ENCODE peak calls at places on chromosomes 7 and 10, in nine cellular contexts. B, F, E, S, M, D, C, K and T are unnamed samples.

GRCh38 chr10:117578490-117578889 is 35.9 kb downstream of the EMX2 start:
- DNase-seq in B (no peak), F (no peak), E (no peak), S (no peak), M (no peak), D (no peak), C (no peak), K (no peak), T (no peak)

GRCh38 chr7:116177009-116177408 is 33.3 kb upstream of the TES start:
- DNase-seq in B (no peak), F (no peak), E (no peak), S (no peak), M (no peak), D (no peak), C (no peak), K (peak; percentile 31), T (no peak)

GRCh38 chr10:8044908-8045727 is 9.4 kb upstream of the GATA3 start:
- DNase-seq in B (peak; percentile 29), F (peak; percentile 42), E (peak; percentile 78), S (peak; percentile 60), M (no peak), D (no peak), C (no peak), K (no peak), T (no peak)

GRCh38 chr7:115721293-115721920 is 309.2 kb downstream of the TFEC start:
- DNase-seq in B (peak; percentile 93), F (peak; percentile 63), E (no peak), S (no peak), M (no peak), D (no peak), C (no peak), K (no peak), T (no peak)

GRCh38 chr7:108875139-108875538 is 305.5 kb downstream of the DNAJB9 start:
- DNase-seq in B (no peak), F (no peak), E (no peak), S (no peak), M (no peak), D (no peak), C (no peak), K (no peak), T (no peak)

GRCh38 chr7:116772423-116772852 is 89.9 kb upstream of the CAPZA2 start:
- DNase-seq in B (peak; percentile 70), F (no peak), E (peak; percentile 29), S (no peak), M (no peak), D (no peak), C (peak; percentile 13), K (peak; percentile 77), T (no peak)

GRCh38 chr10:90813592-90814365 is 44.1 kb downstream of the HTR7 start:
- DNase-seq in B (peak; percentile 2), F (no peak), E (no peak), S (no peak), M (no peak), D (no peak), C (no peak), K (peak; percentile 15), T (no peak)

GRCh38 chr10:69451784-69452251 is 553 bp downstream of the TSPAN15 start:
- DNase-seq in B (peak; percentile 56), F (peak; percentile 72), E (no peak), S (no peak), M (no peak), D (no peak), C (no peak), K (no peak), T (no peak)

GRCh38 chr10:22310928-22311327 is 5.3 kb upstream of the COMMD3 start:
- DNase-seq in B (no peak), F (no peak), E (no peak), S (no peak), M (no peak), D (no peak), C (no peak), K (no peak), T (no peak)

GRCh38 chr10:110609592-110609991 is 34.5 kb upstream of the RBM20 start:
- DNase-seq in B (peak; percentile 66), F (peak; percentile 77), E (no peak), S (no peak), M (peak; percentile 49), D (no peak), C (no peak), K (peak; percentile 8), T (no peak)

GRCh38 chr10:126504051-126504760 is 115.9 kb upstream of the ADAM12 start:
- DNase-seq in B (peak; percentile 68), F (peak; percentile 67), E (peak; percentile 24), S (peak; percentile 61), M (no peak), D (no peak), C (no peak), K (peak; percentile 59), T (peak; percentile 39)

GRCh38 chr10:76874151-76874550 is 763.5 kb downstream of the KCNMA1 start:
- DNase-seq in B (no peak), F (no peak), E (no peak), S (no peak), M (no peak), D (no peak), C (no peak), K (peak; percentile 25), T (no peak)

GRCh38 chr7:130793855-130794618 is 60.0 kb upstream of the KLF14 start:
- DNase-seq in B (no peak), F (peak; percentile 32), E (no peak), S (no peak), M (no peak), D (no peak), C (peak; percentile 1), K (peak; percentile 73), T (no peak)

GRCh38 chr10:63605568-63605967 is 84.4 kb downstream of the REEP3 start:
- DNase-seq in B (peak; percentile 31), F (no peak), E (no peak), S (no peak), M (no peak), D (no peak), C (no peak), K (peak; percentile 52), T (no peak)

GRCh38 chr10:97475936-97476594 is 22.2 kb downstream of the MMS19 start:
- DNase-seq in B (no peak), F (no peak), E (no peak), S (no peak), M (no peak), D (no peak), C (no peak), K (no peak), T (no peak)

GRCh38 chr10:45373003-45373782 is 823 bp upstream of the ALOX5 start:
- DNase-seq in B (peak; percentile 8), F (peak; percentile 70), E (no peak), S (peak; percentile 70), M (no peak), D (no peak), C (no peak), K (no peak), T (peak; percentile 34)